ENCODE peak calls at places on chromosomes 6 and 20, in six cellular contexts. One of them, this sample, is unnamed.

GRCh38 chr6:105932440-105932839 is 153.7 kb upstream of the PRDM1 start:
- DNase-seq in kidney tubule cell: no peak
- DNase-seq in NCI-H1417: no peak
- DNase-seq in activated CD4-positive, alpha-beta T cell treated with anti-CD3 and anti-CD28 coated beads, Interleukin-2, amount 10 ng/mL, durations not matched to agents 7 days and 5 days: no peak
- DNase-seq in neural progenitor cell: no peak
- DNase-seq in left cardiac atrium: no peak
- DNase-seq in this sample: no peak

GRCh38 chr20:32623667-32624157 is 38.6 kb upstream of the NOL4L start:
- DNase-seq in kidney tubule cell: no peak
- DNase-seq in NCI-H1417: peak; percentile 19
- DNase-seq in activated CD4-positive, alpha-beta T cell treated with anti-CD3 and anti-CD28 coated beads, Interleukin-2, amount 10 ng/mL, durations not matched to agents 7 days and 5 days: no peak
- DNase-seq in neural progenitor cell: no peak
- DNase-seq in left cardiac atrium: no peak
- DNase-seq in this sample: no peak

GRCh38 chr6:89840538-89840937 is 10.9 kb downstream of the CASP8AP2 start:
- DNase-seq in kidney tubule cell: peak; percentile 28
- DNase-seq in NCI-H1417: no peak
- DNase-seq in activated CD4-positive, alpha-beta T cell treated with anti-CD3 and anti-CD28 coated beads, Interleukin-2, amount 10 ng/mL, durations not matched to agents 7 days and 5 days: no peak
- DNase-seq in neural progenitor cell: no peak
- DNase-seq in left cardiac atrium: no peak
- DNase-seq in this sample: no peak

GRCh38 chr20:62288535-62289105 is 14.2 kb upstream of the ADRM1 start:
- DNase-seq in kidney tubule cell: no peak
- DNase-seq in NCI-H1417: peak; percentile 73
- DNase-seq in activated CD4-positive, alpha-beta T cell treated with anti-CD3 and anti-CD28 coated beads, Interleukin-2, amount 10 ng/mL, durations not matched to agents 7 days and 5 days: no peak
- DNase-seq in neural progenitor cell: no peak
- DNase-seq in left cardiac atrium: no peak
- DNase-seq in this sample: no peak

GRCh38 chr20:23397961-23398360 is 23.3 kb downstream of the NAPB start:
- DNase-seq in kidney tubule cell: peak; percentile 71
- DNase-seq in NCI-H1417: no peak
- DNase-seq in activated CD4-positive, alpha-beta T cell treated with anti-CD3 and anti-CD28 coated beads, Interleukin-2, amount 10 ng/mL, durations not matched to agents 7 days and 5 days: peak; percentile 12
- DNase-seq in neural progenitor cell: no peak
- DNase-seq in left cardiac atrium: peak; percentile 26
- DNase-seq in this sample: no peak

GRCh38 chr6:158340252-158340651 is 28.0 kb downstream of the TULP4 start:
- DNase-seq in kidney tubule cell: no peak
- DNase-seq in NCI-H1417: no peak
- DNase-seq in activated CD4-positive, alpha-beta T cell treated with anti-CD3 and anti-CD28 coated beads, Interleukin-2, amount 10 ng/mL, durations not matched to agents 7 days and 5 days: no peak
- DNase-seq in neural progenitor cell: no peak
- DNase-seq in left cardiac atrium: no peak
- DNase-seq in this sample: no peak

GRCh38 chr20:1331801-1332453 is 3.0 kb upstream of the SDCBP2 start:
- DNase-seq in kidney tubule cell: no peak
- DNase-seq in NCI-H1417: no peak
- DNase-seq in activated CD4-positive, alpha-beta T cell treated with anti-CD3 and anti-CD28 coated beads, Interleukin-2, amount 10 ng/mL, durations not matched to agents 7 days and 5 days: no peak
- DNase-seq in neural progenitor cell: no peak
- DNase-seq in left cardiac atrium: no peak
- DNase-seq in this sample: no peak

GRCh38 chr20:52596261-52596660 is 375.9 kb upstream of the TSHZ2 start:
- DNase-seq in kidney tubule cell: no peak
- DNase-seq in NCI-H1417: no peak
- DNase-seq in activated CD4-positive, alpha-beta T cell treated with anti-CD3 and anti-CD28 coated beads, Interleukin-2, amount 10 ng/mL, durations not matched to agents 7 days and 5 days: no peak
- DNase-seq in neural progenitor cell: no peak
- DNase-seq in left cardiac atrium: no peak
- DNase-seq in this sample: no peak

GRCh38 chr6:163866192-163866591 is 451.7 kb downstream of the QKI start:
- DNase-seq in kidney tubule cell: no peak
- DNase-seq in NCI-H1417: no peak
- DNase-seq in activated CD4-positive, alpha-beta T cell treated with anti-CD3 and anti-CD28 coated beads, Interleukin-2, amount 10 ng/mL, durations not matched to agents 7 days and 5 days: no peak
- DNase-seq in neural progenitor cell: no peak
- DNase-seq in left cardiac atrium: no peak
- DNase-seq in this sample: no peak

GRCh38 chr20:23163562-23163961 is 77.4 kb upstream of the CD93 start:
- DNase-seq in kidney tubule cell: no peak
- DNase-seq in NCI-H1417: no peak
- DNase-seq in activated CD4-positive, alpha-beta T cell treated with anti-CD3 and anti-CD28 coated beads, Interleukin-2, amount 10 ng/mL, durations not matched to agents 7 days and 5 days: no peak
- DNase-seq in neural progenitor cell: no peak
- DNase-seq in left cardiac atrium: no peak
- DNase-seq in this sample: no peak

GRCh38 chr20:57079016-57080005 is 187.1 kb downstream of the BMP7 start:
- DNase-seq in kidney tubule cell: no peak
- DNase-seq in NCI-H1417: no peak
- DNase-seq in activated CD4-positive, alpha-beta T cell treated with anti-CD3 and anti-CD28 coated beads, Interleukin-2, amount 10 ng/mL, durations not matched to agents 7 days and 5 days: no peak
- DNase-seq in neural progenitor cell: no peak
- DNase-seq in left cardiac atrium: no peak
- DNase-seq in this sample: no peak

GRCh38 chr20:2619961-2620595 is 32.4 kb upstream of the NOP56 start:
- DNase-seq in kidney tubule cell: peak; percentile 57
- DNase-seq in NCI-H1417: no peak
- DNase-seq in activated CD4-positive, alpha-beta T cell treated with anti-CD3 and anti-CD28 coated beads, Interleukin-2, amount 10 ng/mL, durations not matched to agents 7 days and 5 days: no peak
- DNase-seq in neural progenitor cell: no peak
- DNase-seq in left cardiac atrium: no peak
- DNase-seq in this sample: no peak

GRCh38 chr20:5945963-5946362 is 4.4 kb downstream of the TRMT6 start:
- DNase-seq in kidney tubule cell: no peak
- DNase-seq in NCI-H1417: no peak
- DNase-seq in activated CD4-positive, alpha-beta T cell treated with anti-CD3 and anti-CD28 coated beads, Interleukin-2, amount 10 ng/mL, durations not matched to agents 7 days and 5 days: no peak
- DNase-seq in neural progenitor cell: no peak
- DNase-seq in left cardiac atrium: no peak
- DNase-seq in this sample: no peak

GRCh38 chr6:44649365-44650025 is 262.0 kb downstream of the CDC5L start:
- DNase-seq in kidney tubule cell: no peak
- DNase-seq in NCI-H1417: no peak
- DNase-seq in activated CD4-positive, alpha-beta T cell treated with anti-CD3 and anti-CD28 coated beads, Interleukin-2, amount 10 ng/mL, durations not matched to agents 7 days and 5 days: no peak
- DNase-seq in neural progenitor cell: no peak
- DNase-seq in left cardiac atrium: no peak
- DNase-seq in this sample: no peak

GRCh38 chr20:1946762-1947534 is 46.9 kb downstream of the PDYN start:
- DNase-seq in kidney tubule cell: peak; percentile 48
- DNase-seq in NCI-H1417: no peak
- DNase-seq in activated CD4-positive, alpha-beta T cell treated with anti-CD3 and anti-CD28 coated beads, Interleukin-2, amount 10 ng/mL, durations not matched to agents 7 days and 5 days: no peak
- DNase-seq in neural progenitor cell: peak; percentile 96
- DNase-seq in left cardiac atrium: peak; percentile 54
- DNase-seq in this sample: no peak

GRCh38 chr6:145080651-145081050 is 654.7 kb downstream of the EPM2A start:
- DNase-seq in kidney tubule cell: no peak
- DNase-seq in NCI-H1417: no peak
- DNase-seq in activated CD4-positive, alpha-beta T cell treated with anti-CD3 and anti-CD28 coated beads, Interleukin-2, amount 10 ng/mL, durations not matched to agents 7 days and 5 days: no peak
- DNase-seq in neural progenitor cell: no peak
- DNase-seq in left cardiac atrium: no peak
- DNase-seq in this sample: no peak

GRCh38 chr20:19974621-19975435 is 42.3 kb upstream of the NAA20 start:
- DNase-seq in kidney tubule cell: peak; percentile 93
- DNase-seq in NCI-H1417: no peak
- DNase-seq in activated CD4-positive, alpha-beta T cell treated with anti-CD3 and anti-CD28 coated beads, Interleukin-2, amount 10 ng/mL, durations not matched to agents 7 days and 5 days: no peak
- DNase-seq in neural progenitor cell: no peak
- DNase-seq in left cardiac atrium: peak; percentile 85
- DNase-seq in this sample: no peak

GRCh38 chr6:161511455-161512159 is 237.7 kb upstream of the AGPAT4 start:
- DNase-seq in kidney tubule cell: no peak
- DNase-seq in NCI-H1417: no peak
- DNase-seq in activated CD4-positive, alpha-beta T cell treated with anti-CD3 and anti-CD28 coated beads, Interleukin-2, amount 10 ng/mL, durations not matched to agents 7 days and 5 days: no peak
- DNase-seq in neural progenitor cell: no peak
- DNase-seq in left cardiac atrium: no peak
- DNase-seq in this sample: no peak

GRCh38 chr20:10090588-10091166 is 55.9 kb downstream of the ANKEF1 start:
- DNase-seq in kidney tubule cell: peak; percentile 53
- DNase-seq in NCI-H1417: peak; percentile 89
- DNase-seq in activated CD4-positive, alpha-beta T cell treated with anti-CD3 and anti-CD28 coated beads, Interleukin-2, amount 10 ng/mL, durations not matched to agents 7 days and 5 days: peak; percentile 34
- DNase-seq in neural progenitor cell: peak; percentile 75
- DNase-seq in left cardiac atrium: peak; percentile 33
- DNase-seq in this sample: peak; percentile 77

This sample was measured in NCI-H748 treated with DMSO at 0.1 percent for 48 hours.